ENCODE peak calls at places on chromosomes 16 and 17, in seven cellular contexts. One of them, this sample, is unnamed.

GRCh38 chr16:49698931-49699715 is 156.8 kb downstream of the ZNF423 start:
- DNase-seq in AG04450: no peak
- DNase-seq in GM12864: no peak
- DNase-seq in pancreas: no peak
- DNase-seq in fibroblast of pulmonary artery: peak
- DNase-seq in suprapubic skin: peak
- DNase-seq in AG04449: no peak
- DNase-seq in this sample: no peak

GRCh38 chr17:61362396-61362795 is 37.2 kb upstream of the TBX2 start:
- DNase-seq in AG04450: no peak
- DNase-seq in GM12864: no peak
- DNase-seq in pancreas: no peak
- DNase-seq in fibroblast of pulmonary artery: no peak
- DNase-seq in suprapubic skin: no peak
- DNase-seq in AG04449: no peak
- DNase-seq in this sample: no peak

GRCh38 chr17:59377410-59377809 is 46.0 kb downstream of the YPEL2 start:
- DNase-seq in AG04450: no peak
- DNase-seq in GM12864: no peak
- DNase-seq in pancreas: no peak
- DNase-seq in fibroblast of pulmonary artery: peak
- DNase-seq in suprapubic skin: no peak
- DNase-seq in AG04449: no peak
- DNase-seq in this sample: no peak

GRCh38 chr17:40915721-40916256 is 21.7 kb downstream of the KRT23 start:
- DNase-seq in AG04450: peak
- DNase-seq in GM12864: no peak
- DNase-seq in pancreas: no peak
- DNase-seq in fibroblast of pulmonary artery: peak
- DNase-seq in suprapubic skin: no peak
- DNase-seq in AG04449: peak
- DNase-seq in this sample: peak

GRCh38 chr17:8294814-8295316 is 335 bp downstream of the SLC25A35 start:
- DNase-seq in AG04450: no peak
- DNase-seq in GM12864: no peak
- DNase-seq in pancreas: peak
- DNase-seq in fibroblast of pulmonary artery: no peak
- DNase-seq in suprapubic skin: no peak
- DNase-seq in AG04449: no peak
- DNase-seq in this sample: no peak

GRCh38 chr16:50025544-50025931 is 513 bp downstream of the CNEP1R1 start:
- DNase-seq in AG04450: no peak
- DNase-seq in GM12864: no peak
- DNase-seq in pancreas: no peak
- DNase-seq in fibroblast of pulmonary artery: no peak
- DNase-seq in suprapubic skin: peak
- DNase-seq in AG04449: no peak
- DNase-seq in this sample: no peak

GRCh38 chr16:30777591-30778297 is 9.3 kb downstream of the ZNF629 start:
- DNase-seq in AG04450: no peak
- DNase-seq in GM12864: no peak
- DNase-seq in pancreas: no peak
- DNase-seq in fibroblast of pulmonary artery: no peak
- DNase-seq in suprapubic skin: no peak
- DNase-seq in AG04449: no peak
- DNase-seq in this sample: no peak

GRCh38 chr17:81192386-81193050 is 26.5 kb upstream of the AATK start:
- DNase-seq in AG04450: no peak
- DNase-seq in GM12864: no peak
- DNase-seq in pancreas: peak
- DNase-seq in fibroblast of pulmonary artery: no peak
- DNase-seq in suprapubic skin: no peak
- DNase-seq in AG04449: no peak
- DNase-seq in this sample: no peak

GRCh38 chr16:28910046-28911031 is 14.7 kb downstream of the RABEP2 start:
- DNase-seq in AG04450: no peak
- DNase-seq in GM12864: no peak
- DNase-seq in pancreas: peak
- DNase-seq in fibroblast of pulmonary artery: no peak
- DNase-seq in suprapubic skin: no peak
- DNase-seq in AG04449: no peak
- DNase-seq in this sample: no peak

GRCh38 chr17:60087882-60088669 is 9.4 kb upstream of the HEATR6 start:
- DNase-seq in AG04450: no peak
- DNase-seq in GM12864: no peak
- DNase-seq in pancreas: peak
- DNase-seq in fibroblast of pulmonary artery: peak
- DNase-seq in suprapubic skin: no peak
- DNase-seq in AG04449: no peak
- DNase-seq in this sample: no peak

GRCh38 chr16:86432691-86433090 is 77.6 kb upstream of the FOXF1 start:
- DNase-seq in AG04450: no peak
- DNase-seq in GM12864: no peak
- DNase-seq in pancreas: no peak
- DNase-seq in fibroblast of pulmonary artery: no peak
- DNase-seq in suprapubic skin: no peak
- DNase-seq in AG04449: no peak
- DNase-seq in this sample: no peak

GRCh38 chr16:2425825-2426430 is 3.3 kb upstream of the CCNF start:
- DNase-seq in AG04450: no peak
- DNase-seq in GM12864: no peak
- DNase-seq in pancreas: no peak
- DNase-seq in fibroblast of pulmonary artery: no peak
- DNase-seq in suprapubic skin: peak
- DNase-seq in AG04449: no peak
- DNase-seq in this sample: no peak

GRCh38 chr17:1766382-1767135 is 4.7 kb downstream of the SERPINF1 start:
- DNase-seq in AG04450: no peak
- DNase-seq in GM12864: no peak
- DNase-seq in pancreas: no peak
- DNase-seq in fibroblast of pulmonary artery: no peak
- DNase-seq in suprapubic skin: no peak
- DNase-seq in AG04449: no peak
- DNase-seq in this sample: no peak

GRCh38 chr17:45739786-45740185 is 44.3 kb upstream of the CRHR1 start:
- DNase-seq in AG04450: no peak
- DNase-seq in GM12864: no peak
- DNase-seq in pancreas: no peak
- DNase-seq in fibroblast of pulmonary artery: no peak
- DNase-seq in suprapubic skin: no peak
- DNase-seq in AG04449: no peak
- DNase-seq in this sample: no peak

GRCh38 chr16:88382491-88383400 is at the start of gene ZNF469:
- DNase-seq in AG04450: no peak
- DNase-seq in GM12864: no peak
- DNase-seq in pancreas: peak
- DNase-seq in fibroblast of pulmonary artery: peak
- DNase-seq in suprapubic skin: peak
- DNase-seq in AG04449: no peak
- DNase-seq in this sample: no peak

GRCh38 chr17:57489321-57489720 is 233.0 kb downstream of the MSI2 start:
- DNase-seq in AG04450: no peak
- DNase-seq in GM12864: no peak
- DNase-seq in pancreas: peak
- DNase-seq in fibroblast of pulmonary artery: no peak
- DNase-seq in suprapubic skin: no peak
- DNase-seq in AG04449: no peak
- DNase-seq in this sample: no peak

GRCh38 chr17:28131592-28131991 is 89.1 kb downstream of the NLK start:
- DNase-seq in AG04450: no peak
- DNase-seq in GM12864: no peak
- DNase-seq in pancreas: no peak
- DNase-seq in fibroblast of pulmonary artery: peak
- DNase-seq in suprapubic skin: no peak
- DNase-seq in AG04449: peak
- DNase-seq in this sample: no peak

GRCh38 chr16:57284206-57284951 is at the start of gene PLLP:
- DNase-seq in AG04450: no peak
- DNase-seq in GM12864: no peak
- DNase-seq in pancreas: peak
- DNase-seq in fibroblast of pulmonary artery: no peak
- DNase-seq in suprapubic skin: peak
- DNase-seq in AG04449: no peak
- DNase-seq in this sample: no peak

GRCh38 chr16:86831366-86831765 is 253.0 kb downstream of the FOXL1 start:
- DNase-seq in AG04450: no peak
- DNase-seq in GM12864: no peak
- DNase-seq in pancreas: no peak
- DNase-seq in fibroblast of pulmonary artery: no peak
- DNase-seq in suprapubic skin: no peak
- DNase-seq in AG04449: no peak
- DNase-seq in this sample: no peak

GRCh38 chr16:14378131-14378551 is 251.9 kb downstream of the PARN start:
- DNase-seq in AG04450: peak
- DNase-seq in GM12864: no peak
- DNase-seq in pancreas: no peak
- DNase-seq in fibroblast of pulmonary artery: peak
- DNase-seq in suprapubic skin: no peak
- DNase-seq in AG04449: peak
- DNase-seq in this sample: no peak

GRCh38 chr17:80855968-80856862 is 135.4 kb upstream of the CHMP6 start:
- DNase-seq in AG04450: peak
- DNase-seq in GM12864: peak
- DNase-seq in pancreas: no peak
- DNase-seq in fibroblast of pulmonary artery: peak
- DNase-seq in suprapubic skin: peak
- DNase-seq in AG04449: peak
- DNase-seq in this sample: peak

GRCh38 chr17:16940116-16940881 is 31.6 kb downstream of the TNFRSF13B start:
- DNase-seq in AG04450: no peak
- DNase-seq in GM12864: no peak
- DNase-seq in pancreas: no peak
- DNase-seq in fibroblast of pulmonary artery: no peak
- DNase-seq in suprapubic skin: peak
- DNase-seq in AG04449: no peak
- DNase-seq in this sample: no peak

GRCh38 chr17:80760501-80760900 is 215.9 kb downstream of the RPTOR start:
- DNase-seq in AG04450: no peak
- DNase-seq in GM12864: no peak
- DNase-seq in pancreas: no peak
- DNase-seq in fibroblast of pulmonary artery: no peak
- DNase-seq in suprapubic skin: no peak
- DNase-seq in AG04449: no peak
- DNase-seq in this sample: no peak

GRCh38 chr17:72588961-72589360 is 468.1 kb downstream of the SOX9 start:
- DNase-seq in AG04450: no peak
- DNase-seq in GM12864: no peak
- DNase-seq in pancreas: peak
- DNase-seq in fibroblast of pulmonary artery: no peak
- DNase-seq in suprapubic skin: no peak
- DNase-seq in AG04449: no peak
- DNase-seq in this sample: no peak

GRCh38 chr16:22216191-22216831 is 10.2 kb downstream of the EEF2K start:
- DNase-seq in AG04450: no peak
- DNase-seq in GM12864: no peak
- DNase-seq in pancreas: no peak
- DNase-seq in fibroblast of pulmonary artery: peak
- DNase-seq in suprapubic skin: no peak
- DNase-seq in AG04449: no peak
- DNase-seq in this sample: no peak

GRCh38 chr17:49495842-49496182 is 719 bp downstream of the NGFR start:
- DNase-seq in AG04450: no peak
- DNase-seq in GM12864: no peak
- DNase-seq in pancreas: no peak
- DNase-seq in fibroblast of pulmonary artery: no peak
- DNase-seq in suprapubic skin: no peak
- DNase-seq in AG04449: no peak
- DNase-seq in this sample: no peak
- H3K4me3 ChIP-seq in AG04450: no peak
- H3K4me3 ChIP-seq in GM12864: peak
- H3K4me3 ChIP-seq in pancreas: peak
- H3K4me3 ChIP-seq in fibroblast of pulmonary artery: no peak
- H3K4me3 ChIP-seq in suprapubic skin: peak
- H3K4me3 ChIP-seq in AG04449: no peak
- H3K4me3 ChIP-seq in this sample: no peak

GRCh38 chr16:68251812-68252211 is 6.6 kb downstream of the PLA2G15 start:
- DNase-seq in AG04450: no peak
- DNase-seq in GM12864: no peak
- DNase-seq in pancreas: no peak
- DNase-seq in fibroblast of pulmonary artery: no peak
- DNase-seq in suprapubic skin: no peak
- DNase-seq in AG04449: no peak
- DNase-seq in this sample: no peak
- TF ChIP-seq CTCF in AG04450: no peak
- TF ChIP-seq CTCF in GM12864: no peak
- TF ChIP-seq CTCF in pancreas: no peak
- TF ChIP-seq CTCF in fibroblast of pulmonary artery: no peak
- TF ChIP-seq CTCF in suprapubic skin: no peak
- TF ChIP-seq CTCF in AG04449: no peak
- TF ChIP-seq CTCF in this sample: no peak

DNA sequence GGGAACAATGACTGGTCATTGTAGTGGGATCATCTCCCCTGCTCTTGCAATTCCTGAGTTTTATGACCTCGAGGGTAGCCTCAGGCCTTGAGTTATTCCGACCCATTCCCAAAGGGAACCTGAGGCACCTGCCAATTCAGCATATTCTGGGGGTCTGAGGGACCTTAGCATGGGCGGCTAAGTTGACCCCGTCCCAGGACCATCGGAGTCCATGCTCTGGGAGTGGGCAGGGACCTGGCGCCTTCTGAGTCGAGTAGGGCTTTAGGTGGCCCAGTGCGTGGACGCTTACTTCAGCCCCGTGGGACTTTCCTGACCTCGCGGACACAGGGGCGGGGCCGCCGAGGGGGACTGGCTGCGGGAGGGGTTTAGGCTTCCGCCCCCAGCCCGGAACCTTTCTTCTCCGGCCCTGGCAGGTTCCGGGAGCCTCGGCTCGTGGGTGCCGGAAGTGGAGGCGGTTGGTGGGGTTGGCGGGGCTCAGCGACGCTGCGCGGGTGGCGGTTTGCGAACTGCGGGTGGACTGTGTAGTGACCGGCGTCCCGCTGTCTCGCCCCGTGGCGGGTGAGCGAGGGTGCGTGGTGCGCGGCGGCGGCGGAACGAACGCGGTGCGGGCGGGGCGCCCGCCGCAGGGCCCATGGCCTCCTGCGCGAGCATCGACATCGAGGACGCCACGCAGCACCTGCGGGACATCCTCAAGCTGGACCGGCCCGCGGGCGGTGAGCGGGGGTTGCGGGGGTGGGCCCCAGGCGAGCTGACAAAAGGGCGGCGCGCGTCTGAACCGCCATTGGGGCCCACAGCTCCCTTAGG is at the start of gene EDC4:
- DNase-seq in AG04450: peak
- DNase-seq in GM12864: peak
- DNase-seq in pancreas: peak
- DNase-seq in fibroblast of pulmonary artery: peak
- DNase-seq in suprapubic skin: peak
- DNase-seq in AG04449: peak
- DNase-seq in this sample: no peak
- H3K4me3 ChIP-seq in AG04450: peak
- H3K4me3 ChIP-seq in GM12864: peak
- H3K4me3 ChIP-seq in pancreas: peak
- H3K4me3 ChIP-seq in fibroblast of pulmonary artery: peak
- H3K4me3 ChIP-seq in suprapubic skin: peak
- H3K4me3 ChIP-seq in AG04449: peak
- H3K4me3 ChIP-seq in this sample: peak

DNA sequence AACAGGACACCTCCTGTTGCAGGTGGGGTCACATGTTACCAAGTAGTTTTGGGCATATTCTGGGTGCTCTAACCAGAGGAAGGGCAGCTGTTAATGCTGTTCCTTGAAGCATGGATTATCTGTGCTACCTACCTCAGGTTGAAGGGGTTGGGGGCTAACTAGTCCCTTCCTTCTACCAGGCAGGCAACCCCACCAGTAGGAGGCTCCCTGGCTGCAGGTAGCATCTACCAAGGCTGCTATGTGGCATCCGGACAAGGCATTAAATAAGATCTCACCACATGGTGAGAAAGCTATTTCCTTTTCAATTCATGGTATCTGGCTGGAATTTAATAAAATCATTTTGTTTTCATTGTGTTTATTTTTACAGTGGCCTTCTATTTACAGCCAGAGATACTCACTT is 62.5 kb downstream of the CACNG3 start:
- DNase-seq in AG04450: no peak
- DNase-seq in GM12864: no peak
- DNase-seq in pancreas: no peak
- DNase-seq in fibroblast of pulmonary artery: no peak
- DNase-seq in suprapubic skin: no peak
- DNase-seq in AG04449: no peak
- DNase-seq in this sample: no peak
- TF ChIP-seq CTCF in AG04450: no peak
- TF ChIP-seq CTCF in GM12864: peak
- TF ChIP-seq CTCF in pancreas: no peak
- TF ChIP-seq CTCF in fibroblast of pulmonary artery: no peak
- TF ChIP-seq CTCF in suprapubic skin: no peak
- TF ChIP-seq CTCF in AG04449: no peak
- TF ChIP-seq CTCF in this sample: no peak